ENCODE peak calls at places on chromosomes 12 and 14, in seven cellular contexts. W is kidney glomerular epithelial cell; L is HS-5; G is effector memory CD8-positive, alpha-beta T cell; H is cardiac muscle cell; B is OCI-LY7; C is cerebellar cortex. F is an unnamed sample.

GRCh38 chr12:110505332-110505731 is 3.2 kb downstream of the RAD9B start:
- DNase-seq in W (no peak), L (no peak), B (no peak), H (no peak), G (no peak), C (no peak), F (no peak)

GRCh38 chr12:53486730-53487487 is 12.3 kb downstream of the MAP3K12 start:
- DNase-seq in L (no peak), B (no peak), G (no peak), C (no peak), W (no peak), H (no peak), F (no peak)

GRCh38 chr12:9674226-9674590 is 4.7 kb downstream of the CLEC2D start:
- DNase-seq in C (no peak), H (no peak), W (no peak), G (peak), L (no peak), B (peak), F (no peak)

GRCh38 chr12:88993655-88994054 is 358.6 kb downstream of the DUSP6 start:
- DNase-seq in H (peak), G (no peak), W (peak), L (peak), C (peak), B (peak), F (peak)

GRCh38 chr14:103879570-103880333 is 32.4 kb upstream of the PPP1R13B start:
- DNase-seq in C (peak), H (peak), G (no peak), B (no peak), L (no peak), W (peak), F (peak)

GRCh38 chr14:50845166-50845565 is 14.2 kb upstream of the NIN start:
- DNase-seq in G (no peak), H (no peak), C (no peak), B (no peak), L (no peak), W (peak), F (no peak)

GRCh38 chr12:76085159-76085868 is 829 bp upstream of the NAP1L1 start:
- DNase-seq in G (peak), B (peak), L (no peak), H (peak), C (peak), W (peak), F (peak)

GRCh38 chr12:546265-546919 is 86.7 kb downstream of the B4GALNT3 start:
- DNase-seq in G (no peak), C (no peak), B (no peak), W (no peak), H (no peak), L (no peak), F (no peak)

GRCh38 chr12:6061661-6062060 is 62.8 kb downstream of the VWF start:
- DNase-seq in G (no peak), L (no peak), W (no peak), H (peak), C (no peak), B (no peak), F (peak)

GRCh38 chr14:92692822-92693226 is 55.6 kb downstream of the LGMN start:
- DNase-seq in C (no peak), G (no peak), B (no peak), L (no peak), H (peak), W (peak), F (peak)

GRCh38 chr12:18068355-18068754 is 21.6 kb downstream of the RERGL start:
- DNase-seq in H (no peak), C (no peak), L (no peak), B (no peak), G (no peak), W (no peak), F (no peak)

GRCh38 chr12:12716845-12717585 is at the start of gene CDKN1B:
- DNase-seq in L (peak), B (peak), H (peak), C (peak), G (peak), W (peak), F (peak)

GRCh38 chr12:52860102-52860838 is 11.5 kb upstream of the KRT78 start:
- DNase-seq in B (no peak), W (peak), C (no peak), H (peak), L (no peak), G (no peak), F (peak)

GRCh38 chr14:42057176-42057575 is 450.5 kb downstream of the LRFN5 start:
- DNase-seq in L (no peak), G (no peak), B (no peak), H (peak), C (no peak), W (peak), F (no peak)

GRCh38 chr14:80388980-80389711 is 177.8 kb upstream of the DIO2 start:
- DNase-seq in B (no peak), C (no peak), G (no peak), H (peak), L (peak), W (peak), F (peak)

GRCh38 chr12:46209165-46209564 is 59.7 kb downstream of the SLC38A1 start:
- DNase-seq in C (no peak), B (no peak), G (no peak), L (no peak), H (no peak), W (no peak), F (peak)

GRCh38 chr12:111311011-111311410 is 57.9 kb downstream of the PHETA1 start:
- DNase-seq in L (no peak), C (no peak), G (no peak), H (no peak), W (no peak), B (no peak), F (no peak)

GRCh38 chr14:100741956-100742355 is 15.3 kb downstream of the DLK1 start:
- DNase-seq in W (no peak), L (no peak), C (no peak), B (no peak), H (no peak), G (no peak), F (peak)

F was measured in EH.